ENCODE peak calls at places on chromosomes 16 and 17, in six cellular contexts. A is KBM-7, L is MV-4-11, B is NCI-H1105, N is OCI-LY7, W is M059J. Y is an unnamed sample.

GRCh38 chr16:4015275-4015990 is 100.8 kb downstream of the ADCY9 start:
- DNase-seq in A (no peak), L (peak), B (no peak), N (no peak), W (peak), Y (no peak)

GRCh38 chr16:67093098-67093732 is 16.5 kb upstream of the PHAF1 start:
- DNase-seq in A (no peak), L (no peak), B (no peak), N (no peak), W (no peak), Y (no peak)

GRCh38 chr17:59377410-59377809 is 46.0 kb downstream of the YPEL2 start:
- DNase-seq in A (no peak), L (no peak), B (no peak), N (no peak), W (peak), Y (no peak)

GRCh38 chr17:42047343-42047742 is 3.1 kb downstream of the C17orf113 start:
- DNase-seq in A (no peak), L (no peak), B (no peak), N (no peak), W (no peak), Y (no peak)

GRCh38 chr17:68641276-68642117 is 40.3 kb upstream of the FAM20A start:
- DNase-seq in A (no peak), L (no peak), B (no peak), N (no peak), W (no peak), Y (no peak)

GRCh38 chr17:48054238-48055185 is 6.4 kb downstream of the NFE2L1 start:
- DNase-seq in A (no peak), L (no peak), B (peak), N (no peak), W (no peak), Y (no peak)

GRCh38 chr16:50861451-50861850 is 119.6 kb downstream of the CYLD start:
- DNase-seq in A (no peak), L (no peak), B (no peak), N (no peak), W (no peak), Y (no peak)

GRCh38 chr17:76947309-76947708 is 79.1 kb downstream of the MGAT5B start:
- DNase-seq in A (no peak), L (no peak), B (no peak), N (no peak), W (no peak), Y (no peak)

GRCh38 chr17:77318491-77319210 is 177.9 kb downstream of the SEC14L1 start:
- DNase-seq in A (no peak), L (peak), B (no peak), N (no peak), W (no peak), Y (peak)

GRCh38 chr16:4852221-4852872 is 5.1 kb downstream of the UBN1 start:
- DNase-seq in A (no peak), L (peak), B (no peak), N (no peak), W (peak), Y (peak)